ENCODE peak calls at places on chromosomes 7 and 10, in four cellular contexts. One of them, this sample, is unnamed.

GRCh38 chr10:18567343-18567856 is 84.0 kb downstream of the NSUN6 start:
- DNase-seq in osteoblast: no peak
- DNase-seq in germinal center: no peak
- DNase-seq in T-helper 2 cell: no peak
- DNase-seq in this sample: no peak

GRCh38 chr7:5574770-5575269 is 151.2 kb upstream of the TNRC18 start:
- DNase-seq in osteoblast: peak
- DNase-seq in T-helper 2 cell: no peak
- DNase-seq in germinal center: no peak
- DNase-seq in this sample: no peak

GRCh38 chr10:17219024-17219423 is 9.0 kb upstream of the VIM start:
- DNase-seq in osteoblast: no peak
- DNase-seq in T-helper 2 cell: no peak
- DNase-seq in germinal center: no peak
- DNase-seq in this sample: no peak

GRCh38 chr7:80313067-80313626 is 178.5 kb downstream of the GNAI1 start:
- DNase-seq in germinal center: no peak
- DNase-seq in T-helper 2 cell: no peak
- DNase-seq in osteoblast: no peak
- DNase-seq in this sample: no peak

GRCh38 chr10:98636921-98637329 is 190.2 kb upstream of the HPS1 start:
- DNase-seq in germinal center: no peak
- DNase-seq in T-helper 2 cell: no peak
- DNase-seq in osteoblast: no peak
- DNase-seq in this sample: no peak

GRCh38 chr10:70234668-70235447 is 1.6 kb upstream of the PPA1 start:
- DNase-seq in T-helper 2 cell: no peak
- DNase-seq in germinal center: no peak
- DNase-seq in osteoblast: peak
- DNase-seq in this sample: no peak

GRCh38 chr10:46028584-46029570 is 1.5 kb downstream of the NCOA4 start:
- DNase-seq in germinal center: peak
- DNase-seq in osteoblast: peak
- DNase-seq in T-helper 2 cell: peak
- DNase-seq in this sample: peak

GRCh38 chr10:2777946-2778345 is 289.4 kb upstream of the PFKP start:
- DNase-seq in osteoblast: no peak
- DNase-seq in T-helper 2 cell: no peak
- DNase-seq in germinal center: no peak
- DNase-seq in this sample: no peak

GRCh38 chr10:71295641-71296040 is 23.4 kb upstream of the SLC29A3 start:
- DNase-seq in osteoblast: no peak
- DNase-seq in germinal center: no peak
- DNase-seq in T-helper 2 cell: no peak
- DNase-seq in this sample: no peak

GRCh38 chr10:43094091-43094484 is 17.2 kb downstream of the RET start:
- DNase-seq in germinal center: no peak
- DNase-seq in osteoblast: no peak
- DNase-seq in T-helper 2 cell: no peak
- DNase-seq in this sample: no peak

GRCh38 chr7:42082144-42082543 is 154.9 kb downstream of the GLI3 start:
- DNase-seq in germinal center: no peak
- DNase-seq in T-helper 2 cell: no peak
- DNase-seq in osteoblast: peak
- DNase-seq in this sample: no peak

GRCh38 chr7:155612658-155613057 is 31.8 kb upstream of the RBM33 start:
- DNase-seq in T-helper 2 cell: no peak
- DNase-seq in osteoblast: no peak
- DNase-seq in germinal center: no peak
- DNase-seq in this sample: no peak

GRCh38 chr7:100674441-100675407 is 1.2 kb downstream of the GNB2 start:
- DNase-seq in T-helper 2 cell: no peak
- DNase-seq in germinal center: peak
- DNase-seq in osteoblast: peak
- DNase-seq in this sample: peak

GRCh38 chr10:17744395-17744841 is 7.6 kb upstream of the TMEM236 start:
- DNase-seq in germinal center: no peak
- DNase-seq in osteoblast: no peak
- DNase-seq in T-helper 2 cell: no peak
- DNase-seq in this sample: no peak

GRCh38 chr7:151408839-151409554 is 841 bp downstream of the WDR86 start:
- DNase-seq in germinal center: peak
- DNase-seq in osteoblast: peak
- DNase-seq in T-helper 2 cell: peak
- DNase-seq in this sample: no peak

GRCh38 chr10:63761243-63761642 is 240.0 kb downstream of the REEP3 start:
- DNase-seq in T-helper 2 cell: no peak
- DNase-seq in germinal center: no peak
- DNase-seq in osteoblast: no peak
- DNase-seq in this sample: peak

GRCh38 chr7:79529214-79529895 is 75.9 kb upstream of the MAGI2 start:
- DNase-seq in osteoblast: no peak
- DNase-seq in germinal center: no peak
- DNase-seq in T-helper 2 cell: no peak
- DNase-seq in this sample: no peak

GRCh38 chr10:11610855-11611247 is 599 bp downstream of the USP6NL start:
- DNase-seq in T-helper 2 cell: no peak
- DNase-seq in osteoblast: peak
- DNase-seq in germinal center: peak
- DNase-seq in this sample: peak

GRCh38 chr10:128124813-128125403 is 1.3 kb downstream of the MKI67 start:
- DNase-seq in germinal center: peak
- DNase-seq in osteoblast: peak
- DNase-seq in T-helper 2 cell: no peak
- DNase-seq in this sample: no peak

GRCh38 chr10:14225374-14225773 is 105.3 kb downstream of the FRMD4A start:
- DNase-seq in germinal center: no peak
- DNase-seq in osteoblast: no peak
- DNase-seq in T-helper 2 cell: no peak
- DNase-seq in this sample: no peak

GRCh38 chr7:28409716-28410627 is 2.3 kb upstream of the CREB5 start:
- DNase-seq in germinal center: peak
- DNase-seq in T-helper 2 cell: no peak
- DNase-seq in osteoblast: peak
- DNase-seq in this sample: no peak

GRCh38 chr10:81073155-81073554 is 535.5 kb downstream of the SH2D4B start:
- DNase-seq in T-helper 2 cell: no peak
- DNase-seq in germinal center: no peak
- DNase-seq in osteoblast: no peak
- DNase-seq in this sample: no peak

GRCh38 chr7:32256811-32257210 is 186.6 kb upstream of the PDE1C start:
- DNase-seq in T-helper 2 cell: no peak
- DNase-seq in germinal center: no peak
- DNase-seq in osteoblast: no peak
- DNase-seq in this sample: no peak

GRCh38 chr10:113680172-113681111 is 730 bp downstream of the CASP7 start:
- DNase-seq in T-helper 2 cell: peak
- DNase-seq in germinal center: peak
- DNase-seq in osteoblast: peak
- DNase-seq in this sample: peak

GRCh38 chr10:102660891-102661613 is 16.8 kb downstream of the TRIM8 start:
- DNase-seq in germinal center: peak
- DNase-seq in T-helper 2 cell: peak
- DNase-seq in osteoblast: peak
- DNase-seq in this sample: peak

GRCh38 chr7:134083766-134084487 is 43.2 kb upstream of the LRGUK start:
- DNase-seq in T-helper 2 cell: no peak
- DNase-seq in germinal center: no peak
- DNase-seq in osteoblast: peak
- DNase-seq in this sample: no peak

GRCh38 chr10:121886997-121887622 is 40.7 kb downstream of the ATE1 start:
- DNase-seq in osteoblast: peak
- DNase-seq in germinal center: peak
- DNase-seq in T-helper 2 cell: no peak
- DNase-seq in this sample: peak

GRCh38 chr10:94402204-94403033 is at the start of gene TBC1D12:
- DNase-seq in germinal center: peak
- DNase-seq in osteoblast: peak
- DNase-seq in T-helper 2 cell: no peak
- DNase-seq in this sample: no peak

GRCh38 chr7:104956753-104957450 is 57.1 kb upstream of the KMT2E start:
- DNase-seq in osteoblast: peak
- DNase-seq in germinal center: no peak
- DNase-seq in T-helper 2 cell: no peak
- DNase-seq in this sample: no peak

GRCh38 chr10:119654540-119654939 is 3.4 kb downstream of the BAG3 start:
- DNase-seq in osteoblast: peak
- DNase-seq in germinal center: no peak
- DNase-seq in T-helper 2 cell: no peak
- DNase-seq in this sample: no peak

GRCh38 chr7:2892571-2892970 is 48.5 kb upstream of the GNA12 start:
- DNase-seq in T-helper 2 cell: no peak
- DNase-seq in osteoblast: peak
- DNase-seq in germinal center: no peak
- DNase-seq in this sample: no peak

GRCh38 chr10:68315582-68315981 is 16.3 kb upstream of the HNRNPH3 start:
- DNase-seq in germinal center: no peak
- DNase-seq in osteoblast: no peak
- DNase-seq in T-helper 2 cell: no peak
- DNase-seq in this sample: peak

This sample was measured in Karpas-422.